ENCODE peak calls at places on chromosomes 2 and 18, in four cellular contexts. One of them, this sample, is unnamed.

GRCh38 chr2:9950521-9951271 is 797 bp upstream of the GRHL1 start:
- DNase-seq in NCI-H2029: no peak
- DNase-seq in NCI-H510A treated with DMSO at 0.1 percent for 48 hours: no peak
- DNase-seq in foreskin fibroblast: peak; percentile 64
- DNase-seq in this sample: no peak

GRCh38 chr18:10322408-10322807 is 132.0 kb upstream of the APCDD1 start:
- DNase-seq in NCI-H2029: no peak
- DNase-seq in NCI-H510A treated with DMSO at 0.1 percent for 48 hours: no peak
- DNase-seq in foreskin fibroblast: peak; percentile 32
- DNase-seq in this sample: no peak

GRCh38 chr18:42338683-42339082 is 383.6 kb downstream of the PIK3C3 start:
- DNase-seq in NCI-H2029: no peak
- DNase-seq in NCI-H510A treated with DMSO at 0.1 percent for 48 hours: no peak
- DNase-seq in foreskin fibroblast: no peak
- DNase-seq in this sample: no peak

GRCh38 chr18:77304263-77304662 is 54.6 kb downstream of the GALR1 start:
- DNase-seq in NCI-H2029: no peak
- DNase-seq in NCI-H510A treated with DMSO at 0.1 percent for 48 hours: no peak
- DNase-seq in foreskin fibroblast: no peak
- DNase-seq in this sample: no peak

GRCh38 chr18:361941-362913 is 94.4 kb upstream of the THOC1 start:
- DNase-seq in NCI-H2029: no peak
- DNase-seq in NCI-H510A treated with DMSO at 0.1 percent for 48 hours: no peak
- DNase-seq in foreskin fibroblast: peak; percentile 100
- DNase-seq in this sample: no peak

GRCh38 chr18:22309191-22309590 is 108.5 kb downstream of the CTAGE1 start:
- DNase-seq in NCI-H2029: no peak
- DNase-seq in NCI-H510A treated with DMSO at 0.1 percent for 48 hours: no peak
- DNase-seq in foreskin fibroblast: peak; percentile 77
- DNase-seq in this sample: no peak

GRCh38 chr2:237558918-237559645 is 7.3 kb upstream of the PRLH start:
- DNase-seq in NCI-H2029: peak; percentile 65
- DNase-seq in NCI-H510A treated with DMSO at 0.1 percent for 48 hours: peak; percentile 92
- DNase-seq in foreskin fibroblast: peak; percentile 93
- DNase-seq in this sample: no peak

GRCh38 chr18:70288851-70289328 is at the start of gene SOCS6:
- DNase-seq in NCI-H2029: peak; percentile 11
- DNase-seq in NCI-H510A treated with DMSO at 0.1 percent for 48 hours: peak; percentile 65
- DNase-seq in foreskin fibroblast: peak; percentile 84
- DNase-seq in this sample: no peak

GRCh38 chr18:3952031-3952430 is 502.1 kb downstream of the TGIF1 start:
- DNase-seq in NCI-H2029: no peak
- DNase-seq in NCI-H510A treated with DMSO at 0.1 percent for 48 hours: no peak
- DNase-seq in foreskin fibroblast: no peak
- DNase-seq in this sample: no peak

GRCh38 chr2:118852605-118853128 is 5.2 kb upstream of the EN1 start:
- DNase-seq in NCI-H2029: no peak
- DNase-seq in NCI-H510A treated with DMSO at 0.1 percent for 48 hours: no peak
- DNase-seq in foreskin fibroblast: peak; percentile 22
- DNase-seq in this sample: no peak

GRCh38 chr2:26974352-26974751 is 3.9 kb downstream of the MAPRE3 start:
- DNase-seq in NCI-H2029: no peak
- DNase-seq in NCI-H510A treated with DMSO at 0.1 percent for 48 hours: no peak
- DNase-seq in foreskin fibroblast: no peak
- DNase-seq in this sample: no peak

GRCh38 chr2:164597988-164598387 is 23.3 kb downstream of the GRB14 start:
- DNase-seq in NCI-H2029: no peak
- DNase-seq in NCI-H510A treated with DMSO at 0.1 percent for 48 hours: no peak
- DNase-seq in foreskin fibroblast: no peak
- DNase-seq in this sample: no peak

GRCh38 chr18:811192-812122 is 585 bp downstream of the YES1 start:
- DNase-seq in NCI-H2029: no peak
- DNase-seq in NCI-H510A treated with DMSO at 0.1 percent for 48 hours: no peak
- DNase-seq in foreskin fibroblast: peak; percentile 47
- DNase-seq in this sample: no peak

GRCh38 chr18:59268722-59269562 is 4.3 kb downstream of the RAX start:
- DNase-seq in NCI-H2029: peak; percentile 31
- DNase-seq in NCI-H510A treated with DMSO at 0.1 percent for 48 hours: peak; percentile 85
- DNase-seq in foreskin fibroblast: peak; percentile 37
- DNase-seq in this sample: no peak

GRCh38 chr2:206154197-206154596 is 5.0 kb downstream of the NDUFS1 start:
- DNase-seq in NCI-H2029: no peak
- DNase-seq in NCI-H510A treated with DMSO at 0.1 percent for 48 hours: no peak
- DNase-seq in foreskin fibroblast: no peak
- DNase-seq in this sample: peak; percentile 35

GRCh38 chr2:16553222-16553621 is 112.4 kb downstream of the CYRIA start:
- DNase-seq in NCI-H2029: no peak
- DNase-seq in NCI-H510A treated with DMSO at 0.1 percent for 48 hours: peak; percentile 4
- DNase-seq in foreskin fibroblast: peak; percentile 1
- DNase-seq in this sample: no peak

GRCh38 chr2:2291500-2292260 is 39.4 kb downstream of the MYT1L start:
- DNase-seq in NCI-H2029: peak; percentile 75
- DNase-seq in NCI-H510A treated with DMSO at 0.1 percent for 48 hours: peak; percentile 71
- DNase-seq in foreskin fibroblast: no peak
- DNase-seq in this sample: no peak

GRCh38 chr2:202122975-202123765 is 50.1 kb downstream of the KIAA2012 start:
- DNase-seq in NCI-H2029: no peak
- DNase-seq in NCI-H510A treated with DMSO at 0.1 percent for 48 hours: no peak
- DNase-seq in foreskin fibroblast: no peak
- DNase-seq in this sample: no peak

GRCh38 chr18:79394438-79395307 is 1.1 kb upstream of the NFATC1 start:
- DNase-seq in NCI-H2029: no peak
- DNase-seq in NCI-H510A treated with DMSO at 0.1 percent for 48 hours: no peak
- DNase-seq in foreskin fibroblast: peak; percentile 68
- DNase-seq in this sample: no peak

GRCh38 chr2:133734699-133735098 is 166.4 kb upstream of the NCKAP5 start:
- DNase-seq in NCI-H2029: no peak
- DNase-seq in NCI-H510A treated with DMSO at 0.1 percent for 48 hours: no peak
- DNase-seq in foreskin fibroblast: no peak
- DNase-seq in this sample: no peak

GRCh38 chr2:231704017-231704416 is 4.3 kb upstream of the PTMA start:
- DNase-seq in NCI-H2029: no peak
- DNase-seq in NCI-H510A treated with DMSO at 0.1 percent for 48 hours: no peak
- DNase-seq in foreskin fibroblast: no peak
- DNase-seq in this sample: no peak

GRCh38 chr2:134154269-134154668 is 99.6 kb upstream of the MGAT5 start:
- DNase-seq in NCI-H2029: no peak
- DNase-seq in NCI-H510A treated with DMSO at 0.1 percent for 48 hours: no peak
- DNase-seq in foreskin fibroblast: no peak
- DNase-seq in this sample: peak; percentile 36

GRCh38 chr2:10532631-10533101 is 84.5 kb upstream of the ODC1 start:
- DNase-seq in NCI-H2029: no peak
- DNase-seq in NCI-H510A treated with DMSO at 0.1 percent for 48 hours: no peak
- DNase-seq in foreskin fibroblast: no peak
- DNase-seq in this sample: no peak

GRCh38 chr2:120237491-120237902 is 14.3 kb upstream of the TMEM185B start:
- DNase-seq in NCI-H2029: no peak
- DNase-seq in NCI-H510A treated with DMSO at 0.1 percent for 48 hours: no peak
- DNase-seq in foreskin fibroblast: peak; percentile 92
- DNase-seq in this sample: no peak

GRCh38 chr2:181684454-181685149 is 4.3 kb upstream of the NEUROD1 start:
- DNase-seq in NCI-H2029: no peak
- DNase-seq in NCI-H510A treated with DMSO at 0.1 percent for 48 hours: no peak
- DNase-seq in foreskin fibroblast: peak; percentile 2
- DNase-seq in this sample: no peak

GRCh38 chr2:19872302-19872701 is 29.5 kb downstream of the TTC32 start:
- DNase-seq in NCI-H2029: no peak
- DNase-seq in NCI-H510A treated with DMSO at 0.1 percent for 48 hours: no peak
- DNase-seq in foreskin fibroblast: no peak
- DNase-seq in this sample: no peak

GRCh38 chr18:48782381-48782841 is 168.4 kb downstream of the SMAD7 start:
- DNase-seq in NCI-H2029: no peak
- DNase-seq in NCI-H510A treated with DMSO at 0.1 percent for 48 hours: no peak
- DNase-seq in foreskin fibroblast: no peak
- DNase-seq in this sample: no peak

GRCh38 chr2:151207100-151207499 is 54.6 kb downstream of the RBM43 start:
- DNase-seq in NCI-H2029: no peak
- DNase-seq in NCI-H510A treated with DMSO at 0.1 percent for 48 hours: no peak
- DNase-seq in foreskin fibroblast: no peak
- DNase-seq in this sample: no peak

GRCh38 chr18:50586710-50587109 is 26.8 kb downstream of the MAPK4 start:
- DNase-seq in NCI-H2029: no peak
- DNase-seq in NCI-H510A treated with DMSO at 0.1 percent for 48 hours: no peak
- DNase-seq in foreskin fibroblast: no peak
- DNase-seq in this sample: no peak

GRCh38 chr2:153214349-153214748 is 264.2 kb downstream of the RPRM start:
- DNase-seq in NCI-H2029: no peak
- DNase-seq in NCI-H510A treated with DMSO at 0.1 percent for 48 hours: no peak
- DNase-seq in foreskin fibroblast: no peak
- DNase-seq in this sample: no peak

GRCh38 chr2:80852079-80852807 is 547.7 kb upstream of the LRRTM1 start:
- DNase-seq in NCI-H2029: no peak
- DNase-seq in NCI-H510A treated with DMSO at 0.1 percent for 48 hours: no peak
- DNase-seq in foreskin fibroblast: no peak
- DNase-seq in this sample: no peak

GRCh38 chr2:24623535-24623934 is 132.5 kb downstream of the NCOA1 start:
- DNase-seq in NCI-H2029: no peak
- DNase-seq in NCI-H510A treated with DMSO at 0.1 percent for 48 hours: no peak
- DNase-seq in foreskin fibroblast: no peak
- DNase-seq in this sample: no peak

GRCh38 chr2:20781656-20782265 is 41.1 kb downstream of the LDAH start:
- DNase-seq in NCI-H2029: no peak
- DNase-seq in NCI-H510A treated with DMSO at 0.1 percent for 48 hours: no peak
- DNase-seq in foreskin fibroblast: peak; percentile 46
- DNase-seq in this sample: no peak

GRCh38 chr2:236571161-236571560 is 1.5 kb downstream of the ACKR3 start:
- DNase-seq in NCI-H2029: no peak
- DNase-seq in NCI-H510A treated with DMSO at 0.1 percent for 48 hours: no peak
- DNase-seq in foreskin fibroblast: no peak
- DNase-seq in this sample: no peak

GRCh38 chr2:46873632-46874068 is 42.0 kb downstream of the MCFD2 start:
- DNase-seq in NCI-H2029: no peak
- DNase-seq in NCI-H510A treated with DMSO at 0.1 percent for 48 hours: peak; percentile 6
- DNase-seq in foreskin fibroblast: peak; percentile 99
- DNase-seq in this sample: no peak

GRCh38 chr2:196591621-196592022 is 47.9 kb upstream of the CCDC150 start:
- DNase-seq in NCI-H2029: no peak
- DNase-seq in NCI-H510A treated with DMSO at 0.1 percent for 48 hours: peak; percentile 39
- DNase-seq in foreskin fibroblast: no peak
- DNase-seq in this sample: no peak

GRCh38 chr18:24992491-24992890 is 359.5 kb downstream of the ZNF521 start:
- DNase-seq in NCI-H2029: no peak
- DNase-seq in NCI-H510A treated with DMSO at 0.1 percent for 48 hours: no peak
- DNase-seq in foreskin fibroblast: peak; percentile 26
- DNase-seq in this sample: no peak

GRCh38 chr2:176188969-176189665 is 649 bp downstream of the HOXD1 start:
- DNase-seq in NCI-H2029: no peak
- DNase-seq in NCI-H510A treated with DMSO at 0.1 percent for 48 hours: peak; percentile 63
- DNase-seq in foreskin fibroblast: peak; percentile 26
- DNase-seq in this sample: no peak

GRCh38 chr18:48151421-48152095 is 221.1 kb upstream of the SMAD2 start:
- DNase-seq in NCI-H2029: no peak
- DNase-seq in NCI-H510A treated with DMSO at 0.1 percent for 48 hours: no peak
- DNase-seq in foreskin fibroblast: no peak
- DNase-seq in this sample: no peak

GRCh38 chr2:219485201-219485580 is 13.5 kb upstream of the GMPPA start:
- DNase-seq in NCI-H2029: no peak
- DNase-seq in NCI-H510A treated with DMSO at 0.1 percent for 48 hours: no peak
- DNase-seq in foreskin fibroblast: no peak
- DNase-seq in this sample: no peak